ENCODE peak calls at places on chromosomes 13 and 19, in four cellular contexts. J is nucleus accumbens, G is right atrium auricular region, S is choroid plexus epithelial cell. E is an unnamed sample.

GRCh38 chr19:17860331-17860992 is 752 bp downstream of the RPL18A start:
- DNase-seq in J (no peak), S (peak), G (no peak), E (no peak)

GRCh38 chr13:37495046-37495445 is 103.5 kb downstream of the POSTN start:
- DNase-seq in S (peak), J (no peak), G (no peak), E (no peak)

GRCh38 chr13:38417727-38418126 is 68.1 kb downstream of the UFM1 start:
- DNase-seq in S (peak), G (no peak), J (no peak), E (no peak)

GRCh38 chr19:2157452-2157851 is 6.1 kb upstream of the AP3D1 start:
- DNase-seq in J (no peak), G (no peak), S (no peak), E (no peak)

GRCh38 chr13:78460176-78460575 is 143.2 kb downstream of the POU4F1 start:
- DNase-seq in G (no peak), S (no peak), J (no peak), E (no peak)

GRCh38 chr13:32297206-32297605 is 18.0 kb downstream of the ZAR1L start:
- DNase-seq in J (no peak), G (no peak), S (no peak), E (no peak)

GRCh38 chr19:22945560-22945959 is 57.4 kb downstream of the ZNF728 start:
- DNase-seq in S (peak), G (no peak), J (no peak), E (no peak)

GRCh38 chr19:6501740-6502648 is at the start of gene TUBB4A:
- DNase-seq in G (no peak), J (peak), S (no peak), E (no peak)

GRCh38 chr19:1610579-1610978 is 5.3 kb upstream of the UQCR11 start:
- DNase-seq in S (no peak), J (no peak), G (no peak), E (no peak)